ENCODE peak calls at places on chromosomes 12 and 14, in eight cellular contexts. O is ascending aorta, W is SJSA1, D is aorta, Y is transverse colon, B is upper lobe of right lung, A is tibial nerve, R is A549. U is an unnamed sample. For H3K4me1, the result is how much of the 10 kb centered on the place peaks cover.

GRCh38 chr12:62466018-62466595 is 519 bp upstream of the MON2 start:
- DNase-seq in O (no peak), W (no peak), D (peak), Y (peak), B (no peak), A (no peak), R (peak), U (peak)

GRCh38 chr14:65879218-65880009 is 466.9 kb downstream of the FUT8 start:
- DNase-seq in O (no peak), W (no peak), D (no peak), Y (no peak), B (no peak), A (no peak), R (peak), U (no peak)

GRCh38 chr12:66831495-66831894 is 152.6 kb upstream of the GRIP1 start:
- DNase-seq in O (no peak), W (no peak), D (no peak), Y (no peak), B (no peak), A (no peak), R (no peak), U (no peak)

GRCh38 chr14:90381011-90381790 is 15.6 kb upstream of the CALM1 start:
- DNase-seq in O (no peak), W (no peak), D (no peak), Y (peak), B (no peak), A (no peak), R (no peak), U (peak)

GRCh38 chr14:89615421-89615820 is 198.4 kb upstream of the FOXN3 start:
- DNase-seq in O (no peak), W (no peak), D (no peak), Y (no peak), B (no peak), A (no peak), R (no peak), U (no peak)

GRCh38 chr12:50613463-50613862 is 108.7 kb downstream of the DIP2B start:
- DNase-seq in O (no peak), W (no peak), D (no peak), Y (no peak), B (no peak), A (no peak), R (no peak), U (no peak)

GRCh38 chr14:102304611-102305506 is at the start of gene MOK:
- DNase-seq in O (peak), W (peak), D (peak), Y (peak), B (peak), A (peak), R (peak), U (peak)

GRCh38 chr14:49314756-49315155 is 271.4 kb downstream of the RPS29 start:
- DNase-seq in O (no peak), W (no peak), D (no peak), Y (no peak), B (no peak), A (no peak), R (no peak), U (no peak)

GRCh38 chr14:75519394-75519793 is 2.9 kb upstream of the BATF start:
- DNase-seq in O (no peak), W (no peak), D (no peak), Y (no peak), B (no peak), A (no peak), R (no peak), U (no peak)

GRCh38 chr12:67364228-67364627 is 95.1 kb downstream of the CAND1 start:
- DNase-seq in O (no peak), W (peak), D (no peak), Y (no peak), B (no peak), A (no peak), R (no peak), U (no peak)

GRCh38 chr14:95255013-95255412 is 64.7 kb downstream of the CLMN start:
- DNase-seq in O (no peak), W (no peak), D (no peak), Y (no peak), B (no peak), A (no peak), R (no peak), U (no peak)

GRCh38 chr14:21866479-21866878 is 192.9 kb upstream of the OR4E1 start:
- DNase-seq in O (no peak), W (no peak), D (no peak), Y (no peak), B (no peak), A (no peak), R (no peak), U (no peak)

GRCh38 chr12:94055528-94055927 is 92.8 kb upstream of the PLXNC1 start:
- DNase-seq in O (no peak), W (no peak), D (no peak), Y (no peak), B (no peak), A (no peak), R (no peak), U (no peak)

GRCh38 chr14:70857499-70857895 is 48.2 kb upstream of the MAP3K9 start:
- DNase-seq in O (no peak), W (no peak), D (no peak), Y (no peak), B (no peak), A (no peak), R (no peak), U (no peak)

GRCh38 chr12:57632898-57633825 is at the start of gene B4GALNT1:
- DNase-seq in O (no peak), W (peak), D (peak), Y (peak), B (peak), A (no peak), R (peak), U (peak)

GRCh38 chr14:102917469-102918211 is 4.8 kb upstream of the AMN start:
- DNase-seq in O (no peak), W (peak), D (peak), Y (peak), B (peak), A (peak), R (peak), U (no peak)

GRCh38 chr14:103155013-103155412 is 31.8 kb downstream of the TNFAIP2 start:
- DNase-seq in O (peak), W (peak), D (peak), Y (peak), B (peak), A (peak), R (peak), U (peak)

GRCh38 chr12:108773798-108774788 is 42.8 kb upstream of the CORO1C start:
- DNase-seq in O (peak), W (no peak), D (peak), Y (peak), B (peak), A (peak), R (peak), U (peak)

GRCh38 chr14:72801381-72801812 is 92.5 kb downstream of the DPF3 start:
- DNase-seq in O (no peak), W (peak), D (no peak), Y (no peak), B (no peak), A (no peak), R (peak), U (no peak)

GRCh38 chr14:77390188-77390587 is 13.0 kb downstream of the SAMD15 start:
- DNase-seq in O (no peak), W (no peak), D (no peak), Y (no peak), B (no peak), A (no peak), R (no peak), U (no peak)

GRCh38 chr12:88546851-88547250 is 33.4 kb downstream of the KITLG start:
- DNase-seq in O (no peak), W (no peak), D (no peak), Y (no peak), B (no peak), A (no peak), R (no peak), U (no peak)

GRCh38 chr14:81311816-81312215 is 88.3 kb downstream of the STON2 start:
- DNase-seq in O (no peak), W (no peak), D (no peak), Y (no peak), B (no peak), A (no peak), R (no peak), U (no peak)

GRCh38 chr12:101582937-101583336 is 11.8 kb upstream of the MYBPC1 start:
- DNase-seq in O (no peak), W (no peak), D (no peak), Y (no peak), B (no peak), A (no peak), R (no peak), U (no peak)

GRCh38 chr14:24117179-24117578 is 2.4 kb upstream of the NRL start:
- DNase-seq in O (no peak), W (no peak), D (peak), Y (no peak), B (no peak), A (no peak), R (no peak), U (no peak)

GRCh38 chr14:74902941-74903705 is 19.9 kb downstream of the RPS6KL1 start:
- DNase-seq in O (no peak), W (no peak), D (no peak), Y (no peak), B (no peak), A (no peak), R (no peak), U (no peak)

GRCh38 chr12:109763201-109763841 is 49.7 kb downstream of the FAM222A start:
- DNase-seq in O (no peak), W (peak), D (peak), Y (peak), B (peak), A (no peak), R (no peak), U (peak)

GRCh38 chr14:92397140-92397815 is 74.3 kb downstream of the SLC24A4 start:
- DNase-seq in O (no peak), W (peak), D (no peak), Y (no peak), B (no peak), A (no peak), R (peak), U (no peak)

GRCh38 chr12:90659060-90659459 is 295.9 kb downstream of the CCER1 start:
- DNase-seq in O (no peak), W (no peak), D (no peak), Y (no peak), B (no peak), A (no peak), R (no peak), U (no peak)

GRCh38 chr12:111041091-111041490 is 120.7 kb upstream of the MYL2 start:
- DNase-seq in O (no peak), W (no peak), D (no peak), Y (no peak), B (no peak), A (no peak), R (no peak), U (no peak)
- H3K4me1 ChIP-seq in O (under half), W (under half), D (under half), Y (under half), B (under half), A (under half), R (under half), U (under half)

DNA sequence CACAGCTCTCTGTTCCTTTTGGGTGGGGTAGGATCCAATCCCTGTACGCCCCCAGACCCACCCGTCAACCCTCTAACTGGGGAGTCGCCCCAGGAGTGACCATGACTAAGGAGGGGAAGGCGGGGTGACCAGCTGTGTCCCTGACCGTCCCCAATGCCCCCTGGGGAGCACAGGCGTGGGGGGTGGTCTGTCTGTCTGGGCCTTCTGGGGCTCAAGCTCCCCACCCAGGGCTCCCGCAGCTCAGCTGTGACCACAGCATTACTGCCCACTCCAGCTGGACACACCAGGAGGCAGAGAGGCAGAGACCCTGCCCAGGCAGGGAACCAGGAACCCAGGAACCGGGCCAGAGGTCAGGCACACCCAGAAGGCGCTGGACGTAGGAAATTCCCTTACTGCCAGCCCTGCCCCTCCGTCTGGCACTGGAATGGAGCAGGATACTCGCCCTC is 871 bp downstream of the INF2 start:
- DNase-seq in O (no peak), W (no peak), D (no peak), Y (peak), B (no peak), A (no peak), R (no peak), U (no peak)
- H3K4me1 ChIP-seq in O (under half), W (under half), D (under half), Y (half or more), B (half or more), A (half or more), R (half or more), U (half or more)

GRCh38 chr12:75481774-75482173 is 1.2 kb downstream of the GLIPR1 start:
- DNase-seq in O (no peak), W (no peak), D (no peak), Y (peak), B (no peak), A (no peak), R (no peak), U (no peak)
- H3K4me1 ChIP-seq in O (under half), W (under half), D (under half), Y (under half), B (under half), A (under half), R (under half), U (under half)

DNA sequence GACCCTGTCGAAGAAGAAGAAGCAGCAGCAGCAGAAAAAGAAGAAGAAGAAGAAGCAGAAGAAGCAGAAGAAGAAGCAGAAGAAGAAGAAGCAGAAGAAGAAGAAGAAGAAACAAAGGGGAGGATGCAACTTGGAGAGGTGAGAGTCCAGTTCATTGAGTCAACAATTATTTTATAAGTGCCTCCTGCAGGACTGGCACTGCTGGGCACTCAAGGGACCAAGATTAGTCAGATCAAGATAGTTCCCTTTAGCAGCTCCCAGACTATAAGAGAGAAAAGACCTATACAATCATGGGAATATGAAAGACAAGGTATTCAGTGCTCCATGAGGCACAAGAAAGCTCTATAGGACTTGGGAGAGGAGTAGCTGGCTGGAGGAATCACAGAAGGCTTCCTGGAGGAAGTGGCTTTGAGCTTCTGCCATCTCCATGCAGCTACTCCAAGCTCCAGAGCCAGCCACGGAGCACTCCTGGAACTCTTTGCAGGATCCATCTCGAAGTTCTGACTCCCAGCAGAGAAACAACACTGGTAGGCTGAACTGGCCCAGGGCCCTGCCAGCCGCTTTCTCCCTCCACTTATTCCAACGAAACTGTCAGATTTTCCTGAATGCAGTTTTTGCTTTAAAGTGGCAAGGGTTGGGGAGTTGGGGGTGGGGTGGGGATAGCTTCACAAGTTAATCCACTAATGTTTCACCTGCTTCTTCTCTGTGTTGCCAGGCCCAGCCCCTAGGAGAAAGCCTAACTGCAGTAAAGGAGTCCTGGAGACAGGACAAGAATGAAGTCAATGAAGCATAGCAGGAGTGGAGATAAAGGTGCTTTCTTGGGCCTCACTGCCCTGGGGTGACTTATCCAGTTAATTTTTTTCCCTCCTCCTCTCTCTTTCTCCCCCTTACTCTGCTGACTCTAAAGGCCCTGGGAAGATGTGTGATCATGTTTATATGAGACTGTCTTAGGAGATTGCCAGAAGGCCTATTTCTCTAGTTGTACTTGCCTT is 140.1 kb upstream of the PARP11 start:
- DNase-seq in O (no peak), W (no peak), D (no peak), Y (no peak), B (no peak), A (no peak), R (no peak), U (no peak)
- H3K4me1 ChIP-seq in O (under half), W (under half), D (under half), Y (under half), B (under half), A (under half), R (under half), U (under half)

GRCh38 chr12:26726956-26727355 is 106.0 kb downstream of the ITPR2 start:
- DNase-seq in O (no peak), W (no peak), D (no peak), Y (no peak), B (no peak), A (no peak), R (no peak), U (no peak)

GRCh38 chr12:26723379-26724308 is 109.3 kb downstream of the ITPR2 start:
- DNase-seq in O (no peak), W (peak), D (no peak), Y (no peak), B (no peak), A (no peak), R (no peak), U (no peak)

GRCh38 chr12:26724309-26724702 is 108.7 kb downstream of the ITPR2 start:
- DNase-seq in O (no peak), W (no peak), D (no peak), Y (no peak), B (no peak), A (no peak), R (no peak), U (no peak)

GRCh38 chr12:26727482-26728204 is 105.4 kb downstream of the ITPR2 start:
- DNase-seq in O (no peak), W (no peak), D (no peak), Y (no peak), B (no peak), A (no peak), R (no peak), U (no peak)

DNA sequence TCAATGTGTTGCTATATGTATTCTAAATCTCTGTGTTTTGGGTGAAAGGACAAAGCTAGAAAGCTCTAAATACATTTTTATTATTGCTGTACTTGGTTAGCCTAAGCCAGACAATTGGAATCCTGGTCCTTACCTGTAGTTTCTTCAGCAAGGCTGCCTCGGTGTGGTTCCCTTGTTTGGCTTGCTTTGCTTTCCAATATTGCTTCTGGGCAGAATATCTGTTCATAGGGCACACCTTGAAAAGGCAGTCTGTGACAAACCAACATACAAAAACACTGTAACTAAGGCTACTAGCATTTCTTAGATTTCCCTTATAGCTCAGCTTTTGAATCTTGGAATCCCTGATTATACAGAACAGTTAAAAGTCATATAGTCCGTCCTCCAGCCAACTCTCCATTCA is 107.5 kb downstream of the ITPR2 start:
- DNase-seq in O (no peak), W (no peak), D (no peak), Y (no peak), B (no peak), A (no peak), R (no peak), U (no peak)
- H3K4me1 ChIP-seq in O (under half), W (under half), D (under half), Y (under half), B (under half), A (under half), R (under half), U (under half)

DNA sequence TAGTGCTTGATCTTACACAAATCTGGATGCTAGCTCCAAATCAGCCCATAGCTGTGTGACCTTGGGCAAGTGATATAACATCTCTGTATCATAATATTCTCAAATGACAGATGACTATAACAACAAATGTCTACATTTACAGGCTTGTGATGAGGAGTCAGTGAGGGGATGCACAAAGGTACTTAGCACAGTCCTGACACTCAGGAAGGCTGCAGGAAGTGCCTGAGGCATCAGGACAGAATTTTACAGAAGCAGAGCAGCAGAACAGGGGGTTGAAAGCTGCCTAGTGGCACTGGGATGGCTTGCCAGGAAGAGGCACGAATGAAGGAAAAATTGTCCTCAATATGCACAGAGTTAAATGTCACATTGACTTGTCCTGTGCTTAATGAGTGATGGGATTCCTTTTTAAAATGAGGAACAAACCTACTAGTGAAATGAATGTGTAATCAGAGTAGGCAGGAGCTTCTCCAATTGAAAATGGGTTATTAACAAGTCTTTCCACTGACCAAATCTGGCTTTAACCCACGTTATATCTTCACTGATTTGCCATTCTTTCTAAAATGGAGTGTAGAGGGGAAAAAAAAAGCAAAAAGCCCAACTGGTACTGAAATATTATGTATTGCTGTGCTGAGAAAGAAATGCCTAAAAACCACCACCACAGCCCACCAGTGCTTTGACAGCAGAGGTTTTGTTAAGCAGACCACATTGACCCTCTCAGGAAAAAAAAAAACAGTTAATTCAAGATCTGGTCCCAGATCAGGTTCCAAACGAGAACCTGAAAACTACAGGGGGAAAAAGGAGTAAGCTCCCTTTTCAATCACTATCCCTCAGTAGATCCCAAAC is 11.6 kb downstream of the BTG1 start:
- DNase-seq in O (no peak), W (no peak), D (no peak), Y (no peak), B (no peak), A (no peak), R (no peak), U (no peak)
- H3K4me1 ChIP-seq in O (under half), W (under half), D (under half), Y (half or more), B (half or more), A (half or more), R (half or more), U (half or more)

DNA sequence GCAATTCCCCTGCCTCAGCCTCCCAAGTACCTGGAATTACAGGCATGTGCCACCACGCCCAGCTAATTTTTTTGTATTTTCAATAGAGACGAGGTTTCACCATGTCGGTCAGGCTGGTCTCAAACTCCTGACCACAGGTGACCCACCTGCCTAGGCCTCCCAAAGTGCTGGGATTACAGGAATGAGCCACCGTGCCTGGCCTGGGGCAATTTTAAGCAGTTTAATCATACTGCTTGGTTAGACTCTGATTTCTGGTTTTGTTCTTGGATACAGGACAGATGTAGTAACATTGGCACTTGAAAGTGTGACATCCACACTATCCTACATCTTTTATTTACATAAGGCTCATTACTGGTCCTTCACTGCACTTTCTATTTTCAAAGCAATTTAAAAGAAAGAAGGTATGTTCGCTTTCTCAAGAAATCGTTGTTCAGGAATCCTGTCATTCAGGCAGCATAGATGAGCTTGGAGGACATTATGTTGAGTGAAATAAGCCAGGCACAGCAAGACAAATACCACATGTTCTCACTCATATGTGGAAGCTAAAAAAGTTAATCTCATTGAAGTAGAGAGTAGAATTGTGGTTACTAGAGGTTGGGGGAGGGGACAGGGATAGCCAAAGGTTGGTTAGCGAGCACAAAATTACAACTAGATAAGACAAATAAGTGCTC is 4.0 kb upstream of the NUAK1 start:
- DNase-seq in O (no peak), W (no peak), D (no peak), Y (no peak), B (no peak), A (no peak), R (no peak), U (no peak)
- H3K4me1 ChIP-seq in O (under half), W (half or more), D (under half), Y (under half), B (under half), A (half or more), R (under half), U (under half)

U was measured in sigmoid colon.